ENCODE peak calls at places on chromosomes 11 and 22, in nine cellular contexts. I, G, Q, V, A, T, H, Z and K are unnamed samples.

GRCh38 chr11:134536219-134536618 is 124.2 kb upstream of the B3GAT1 start:
- DNase-seq in A (no peak), I (no peak), Q (no peak), H (no peak), T (no peak), V (no peak), Z (no peak), G (no peak), K (peak)

GRCh38 chr11:44718612-44719390 is 8.0 kb upstream of the TSPAN18 start:
- DNase-seq in G (no peak), Z (no peak), A (no peak), I (no peak), V (no peak), T (no peak), Q (no peak), H (no peak), K (no peak)

GRCh38 chr11:126172596-126173038 is 38.8 kb downstream of the RPUSD4 start:
- DNase-seq in H (no peak), G (peak), V (no peak), I (no peak), A (no peak), Q (no peak), T (no peak), Z (no peak), K (no peak)

GRCh38 chr11:2898366-2899079 is 12.9 kb upstream of the CDKN1C start:
- DNase-seq in G (peak), Q (peak), T (no peak), Z (no peak), A (no peak), V (no peak), I (peak), H (no peak), K (peak)

GRCh38 chr11:30365793-30366517 is 43.1 kb downstream of the ARL14EP start:
- DNase-seq in T (no peak), H (no peak), G (no peak), Q (no peak), A (no peak), I (no peak), Z (no peak), V (no peak), K (no peak)

GRCh38 chr11:111555255-111555654 is 14.7 kb downstream of the LAYN start:
- DNase-seq in A (no peak), V (no peak), Z (no peak), Q (no peak), G (no peak), I (no peak), T (no peak), H (no peak), K (no peak)

GRCh38 chr11:131894615-131895544 is 524.5 kb downstream of the NTM start:
- DNase-seq in T (no peak), A (no peak), I (no peak), Q (no peak), G (no peak), H (no peak), V (no peak), Z (no peak), K (no peak)

GRCh38 chr11:35305670-35306382 is 113.5 kb downstream of the SLC1A2 start:
- DNase-seq in T (peak), G (no peak), V (peak), A (no peak), Q (peak), Z (peak), H (peak), I (no peak), K (no peak)

GRCh38 chr22:23100124-23100801 is 29.9 kb downstream of the GNAZ start:
- DNase-seq in Z (no peak), I (no peak), G (no peak), A (no peak), Q (no peak), T (no peak), V (no peak), H (peak), K (no peak)

GRCh38 chr11:70399681-70400112 is 1.4 kb downstream of the CTTN start:
- DNase-seq in V (no peak), Q (peak), I (peak), T (peak), Z (no peak), A (peak), G (no peak), H (peak), K (peak)

GRCh38 chr22:45893516-45893915 is 83.4 kb downstream of the WNT7B start:
- DNase-seq in Z (no peak), T (no peak), A (no peak), I (no peak), V (no peak), Q (no peak), H (no peak), G (no peak), K (no peak)

GRCh38 chr11:48052183-48053040 is 72.1 kb downstream of the PTPRJ start:
- DNase-seq in T (peak), Q (peak), Z (no peak), H (no peak), A (peak), G (no peak), V (no peak), I (peak), K (no peak)

GRCh38 chr11:127385071-127385470 is 384.5 kb upstream of the KIRREL3 start:
- DNase-seq in T (no peak), A (no peak), Z (no peak), I (no peak), Q (no peak), H (no peak), G (no peak), V (no peak), K (no peak)

DNA sequence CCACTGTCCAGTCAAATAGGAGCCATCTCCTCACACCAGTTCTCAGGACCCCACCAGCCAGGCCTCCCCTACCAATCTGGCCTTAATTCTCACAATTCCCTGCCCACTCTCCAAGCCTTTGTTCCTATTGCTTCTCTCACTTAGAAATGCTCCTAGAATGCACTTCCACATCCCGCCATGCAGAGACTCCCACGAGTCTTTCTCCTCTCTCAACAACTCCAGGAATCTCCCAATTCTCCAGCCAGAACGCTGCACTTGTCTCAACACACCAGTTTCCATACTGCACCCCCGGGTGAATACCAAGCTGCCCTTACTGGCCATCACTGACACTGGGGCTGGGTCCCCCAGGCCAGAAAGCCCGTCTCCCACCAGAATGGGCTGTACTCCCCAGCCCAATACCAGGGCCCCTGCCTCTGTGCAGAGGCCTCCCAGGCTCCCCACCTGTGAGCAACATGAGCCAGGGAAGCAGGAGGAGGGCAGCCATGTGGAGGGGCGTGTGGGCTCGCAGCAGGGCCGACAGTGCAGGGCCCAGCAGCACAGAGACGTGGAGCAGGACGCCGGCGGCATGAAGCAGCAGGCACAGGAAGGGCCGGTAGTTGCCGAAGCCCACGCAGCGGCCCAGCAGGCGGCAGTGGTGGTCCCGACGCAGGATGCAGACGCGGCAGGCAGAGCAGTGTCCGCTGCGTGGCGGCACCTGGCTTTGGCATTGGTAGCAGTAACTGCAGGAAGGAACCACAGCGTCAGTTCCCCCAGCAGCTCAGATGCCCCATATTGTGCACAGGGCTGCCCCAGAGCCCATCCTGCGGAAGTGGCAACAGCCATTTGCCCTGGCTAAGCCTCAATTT is 2.4 kb downstream of the ZDHHC24 start:
- DNase-seq in V (peak), Q (no peak), H (no peak), I (no peak), A (no peak), T (no peak), Z (peak), G (peak), K (no peak)
- TF ChIP-seq POLR2A in V (no peak), Q (no peak), H (no peak), I (no peak), A (no peak), T (no peak), Z (peak), G (no peak), K (no peak)

GRCh38 chr11:120335928-120336640 is at the start of gene ARHGEF12:
- DNase-seq in I (peak), A (peak), H (peak), T (peak), Z (peak), G (peak), V (peak), Q (peak), K (peak)
- TF ChIP-seq POLR2A in I (no peak), A (peak), H (peak), T (peak), Z (peak), G (no peak), V (no peak), Q (peak), K (no peak)

DNA sequence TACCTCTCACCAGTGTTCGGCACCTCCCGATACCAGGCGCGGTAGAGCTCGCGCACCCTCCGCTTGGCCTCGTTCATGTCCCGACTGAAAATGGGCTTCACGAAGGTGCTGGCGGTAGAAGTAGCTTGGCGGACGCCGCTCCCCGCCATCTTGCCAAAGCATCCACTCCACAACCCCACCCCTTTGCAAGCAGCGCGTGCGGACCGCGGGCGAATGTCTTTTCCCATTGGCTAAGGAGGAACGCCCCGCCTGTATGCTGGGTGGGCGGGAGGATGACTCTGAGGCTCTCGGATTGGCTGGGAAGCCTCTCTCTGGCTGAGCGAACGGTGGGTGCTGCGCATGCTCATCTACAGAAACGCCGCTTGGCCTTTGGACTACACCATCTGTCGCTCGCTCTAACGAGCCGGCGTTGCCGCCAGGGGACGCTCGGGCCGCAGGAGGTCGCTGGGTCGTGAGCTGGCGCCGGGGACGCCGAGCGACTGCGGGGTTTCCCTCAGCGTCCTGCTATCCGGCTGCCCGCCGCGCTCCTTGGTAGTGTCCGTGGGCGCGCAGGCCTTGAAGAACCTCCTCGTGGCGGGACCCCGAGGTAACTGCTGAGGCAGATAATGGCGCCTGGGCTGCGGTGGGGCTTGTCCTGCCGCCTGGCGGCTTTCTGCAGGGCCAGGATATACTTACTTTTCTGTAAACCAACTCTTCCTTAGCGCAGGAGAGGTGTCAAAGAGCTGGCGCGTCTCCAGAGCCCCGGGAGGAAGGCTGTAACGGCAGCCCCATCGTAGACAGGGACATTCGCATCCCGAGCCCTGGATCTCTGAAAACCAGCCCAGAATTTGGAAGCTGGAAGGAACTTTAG is at the start of gene NDUFA6:
- DNase-seq in Z (peak), G (peak), Q (peak), H (peak), V (peak), T (peak), I (peak), A (peak), K (peak)
- TF ChIP-seq POLR2A in Z (peak), G (peak), Q (peak), H (peak), V (peak), T (peak), I (peak), A (peak), K (no peak)

GRCh38 chr22:37009490-37009889 is 9.8 kb downstream of the TST start:
- DNase-seq in G (no peak), Z (no peak), A (no peak), I (no peak), T (no peak), Q (no peak), V (no peak), H (no peak), K (no peak)

GRCh38 chr22:37008365-37008764 is 10.9 kb downstream of the TST start:
- DNase-seq in I (no peak), T (no peak), V (no peak), H (no peak), Z (no peak), G (no peak), A (no peak), Q (no peak), K (no peak)

GRCh38 chr22:37010976-37011375 is 8.3 kb downstream of the TST start:
- DNase-seq in Z (no peak), V (no peak), H (no peak), Q (no peak), I (peak), G (no peak), T (no peak), A (no peak), K (no peak)

GRCh38 chr22:37011472-37011871 is 7.8 kb downstream of the TST start:
- DNase-seq in I (no peak), Q (no peak), G (no peak), V (no peak), T (no peak), Z (no peak), H (no peak), A (no peak), K (no peak)

GRCh38 chr22:37010174-37010573 is 9.1 kb downstream of the TST start:
- DNase-seq in H (no peak), A (no peak), I (peak), V (no peak), T (no peak), Q (no peak), Z (no peak), G (no peak), K (no peak)
- TF ChIP-seq POLR2A in H (no peak), A (no peak), I (no peak), V (no peak), T (no peak), Q (no peak), Z (no peak), G (no peak), K (no peak)

DNA sequence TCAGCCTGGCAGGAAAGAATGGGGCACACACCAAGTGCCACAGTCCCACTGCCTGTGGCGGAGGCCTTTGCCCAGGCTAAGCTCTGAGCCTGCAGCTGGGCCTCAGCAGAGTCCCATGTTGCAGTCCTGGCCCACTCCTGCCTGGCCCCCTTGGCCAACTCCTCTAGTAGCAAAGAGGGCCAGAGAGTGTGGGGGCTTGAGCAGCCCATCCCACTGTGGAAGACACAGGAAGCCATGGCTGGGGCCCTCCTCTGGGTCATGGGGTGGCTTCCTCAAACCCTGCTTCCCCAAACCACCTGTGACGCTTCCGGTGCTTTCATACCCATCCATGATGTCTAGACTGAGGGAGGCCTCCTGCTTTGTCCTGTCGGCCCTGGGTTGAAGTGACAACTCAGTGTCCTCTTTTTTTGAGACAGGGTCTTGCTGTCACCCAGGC is 5.8 kb downstream of the RPS19BP1 start:
- DNase-seq in A (no peak), T (no peak), I (peak), H (no peak), Z (no peak), V (no peak), G (peak), Q (no peak), K (no peak)
- TF ChIP-seq POLR2A in A (no peak), T (no peak), I (no peak), H (no peak), Z (peak), V (no peak), G (no peak), Q (no peak), K (no peak)